ENCODE peak calls at places on chromosomes 4 and X, in seven cellular contexts. N, D, W, J, C, Z and P are unnamed samples.

GRCh38 chrX:11899091-11899490 is 141.1 kb downstream of the MSL3 start:
- DNase-seq in Z (no peak), C (no peak), J (peak), D (no peak), W (peak), N (no peak), P (no peak)

GRCh38 chr4:68655764-68656444 is 14.5 kb downstream of the UGT2B15 start:
- DNase-seq in W (no peak), C (no peak), N (no peak), Z (no peak), J (no peak), D (no peak), P (no peak)

GRCh38 chr4:159946983-159947645 is 844.2 kb downstream of the RAPGEF2 start:
- DNase-seq in J (peak), N (no peak), W (peak), D (peak), C (no peak), Z (no peak), P (peak)

GRCh38 chr4:113468165-113469022 is 293.1 kb downstream of the CAMK2D start:
- DNase-seq in C (peak), D (peak), N (peak), W (peak), Z (no peak), J (peak), P (no peak)

GRCh38 chr4:183645326-183645725 is 13.7 kb downstream of the RWDD4 start:
- DNase-seq in W (no peak), Z (no peak), N (no peak), J (no peak), D (no peak), C (no peak), P (no peak)

GRCh38 chr4:162241857-162242256 is 78.1 kb upstream of the FSTL5 start:
- DNase-seq in Z (no peak), N (no peak), D (no peak), W (no peak), C (no peak), J (no peak), P (no peak)

GRCh38 chr4:25085621-25086020 is 54.9 kb upstream of the LGI2 start:
- DNase-seq in N (no peak), C (no peak), Z (peak), D (no peak), W (no peak), J (no peak), P (no peak)

GRCh38 chr4:99300934-99301333 is 10.1 kb upstream of the ADH1A start:
- DNase-seq in C (peak), W (peak), D (peak), J (peak), Z (no peak), N (peak), P (no peak)

GRCh38 chr4:33262809-33263208 is 2542.6 kb downstream of the PCDH7 start:
- DNase-seq in Z (no peak), D (no peak), C (no peak), J (peak), W (peak), N (peak), P (no peak)

GRCh38 chr4:56870927-56871326 is 36.8 kb upstream of the REST start:
- DNase-seq in Z (no peak), C (no peak), J (peak), N (peak), D (peak), W (no peak), P (no peak)

GRCh38 chr4:180923476-180923875 is 1319.7 kb upstream of the TENM3 start:
- DNase-seq in C (no peak), N (peak), W (peak), Z (no peak), D (peak), J (peak), P (no peak)

GRCh38 chr4:144906181-144906895 is 191.7 kb downstream of the ANAPC10 start:
- DNase-seq in D (peak), N (no peak), J (peak), Z (no peak), C (no peak), W (peak), P (no peak)

GRCh38 chr4:102825261-102826071 is 1.9 kb downstream of the UBE2D3 start:
- DNase-seq in W (peak), C (no peak), Z (no peak), N (peak), J (peak), D (peak), P (no peak)

GRCh38 chr4:101862595-101862994 is 72.1 kb downstream of the BANK1 start:
- DNase-seq in C (no peak), D (no peak), N (no peak), Z (no peak), J (no peak), W (no peak), P (no peak)

GRCh38 chr4:53906786-53907185 is 157.6 kb downstream of the CHIC2 start:
- DNase-seq in J (no peak), Z (no peak), W (no peak), N (no peak), C (no peak), D (peak), P (no peak)

GRCh38 chr4:26056406-26056805 is 142.4 kb downstream of the SMIM20 start:
- DNase-seq in Z (no peak), N (no peak), C (no peak), W (no peak), D (no peak), J (no peak), P (no peak)

GRCh38 chr4:84503495-84504437 is 4.7 kb upstream of the NKX6-1 start:
- DNase-seq in N (peak), Z (no peak), W (peak), J (peak), D (peak), C (no peak), P (no peak)

GRCh38 chr4:89860971-89861370 is 24.0 kb upstream of the SNCA start:
- DNase-seq in D (no peak), Z (no peak), W (no peak), J (no peak), N (no peak), C (no peak), P (no peak)

GRCh38 chrX:119325456-119325855 is 73.7 kb upstream of the SLC25A43 start:
- DNase-seq in Z (no peak), W (no peak), C (no peak), D (no peak), J (peak), N (no peak), P (no peak)

DNA sequence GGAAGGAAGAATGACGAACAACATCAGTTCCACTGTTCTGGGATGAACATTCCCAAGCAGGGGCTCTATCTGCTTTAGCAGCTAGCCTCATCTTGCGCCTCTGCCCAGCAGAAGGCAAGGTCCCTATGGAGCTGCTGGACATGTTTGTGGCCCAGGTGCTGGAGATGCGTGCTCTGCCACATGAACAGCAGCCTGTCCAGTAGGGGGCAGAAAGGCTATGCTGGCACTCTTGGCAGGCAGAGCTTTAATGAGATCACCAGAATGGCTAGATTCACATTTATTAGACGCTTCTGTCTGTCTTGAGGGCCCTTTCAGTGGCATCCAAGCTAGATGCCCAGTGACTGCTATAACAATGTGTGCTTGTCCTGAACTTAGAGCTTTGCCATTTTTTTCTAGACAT is 1826.0 kb downstream of the STIM2 start:
- DNase-seq in N (no peak), Z (no peak), C (peak), W (peak), D (peak), J (peak), P (peak)
- TF ChIP-seq CTCF in N (peak), Z (no peak), C (peak), W (peak), D (peak), J (peak), P (peak)

GRCh38 chr4:83110970-83111369 is 3.6 kb downstream of the PLAC8 start:
- DNase-seq in W (no peak), Z (no peak), J (no peak), N (no peak), D (no peak), C (no peak), P (no peak)
- TF ChIP-seq CTCF in W (no peak), Z (no peak), J (no peak), N (no peak), D (no peak), C (no peak), P (no peak)

GRCh38 chrX:30488092-30488491 is 89.5 kb downstream of the TASL start:
- DNase-seq in C (no peak), W (no peak), D (peak), Z (no peak), N (no peak), J (no peak), P (peak)
- TF ChIP-seq CTCF in C (no peak), W (no peak), D (peak), Z (no peak), N (peak), J (peak), P (no peak)

GRCh38 chrX:148871422-148872152 is 371.2 kb downstream of the AFF2 start:
- DNase-seq in W (peak), N (peak), Z (no peak), J (peak), D (peak), C (no peak), P (no peak)

GRCh38 chrX:148874621-148875020 is 374.2 kb downstream of the AFF2 start:
- DNase-seq in Z (no peak), J (peak), C (no peak), W (peak), N (peak), D (peak), P (no peak)

GRCh38 chrX:148867596-148867995 is 367.2 kb downstream of the AFF2 start:
- DNase-seq in Z (no peak), J (no peak), W (no peak), N (no peak), D (no peak), C (no peak), P (no peak)

GRCh38 chrX:148872153-148872540 is 371.7 kb downstream of the AFF2 start:
- DNase-seq in W (no peak), Z (no peak), C (no peak), N (no peak), J (peak), D (no peak), P (no peak)

GRCh38 chrX:148872881-148873280 is 372.5 kb downstream of the AFF2 start:
- DNase-seq in J (no peak), D (no peak), N (no peak), Z (no peak), C (no peak), W (no peak), P (no peak)
- TF ChIP-seq CTCF in J (no peak), D (no peak), N (no peak), Z (no peak), C (no peak), W (no peak), P (no peak)

GRCh38 chr4:2008921-2009650 is at the start of gene NELFA:
- DNase-seq in N (peak), C (peak), D (peak), Z (peak), J (peak), W (peak), P (peak)

GRCh38 chr4:2008671-2008920 is 178 bp downstream of the NELFA start:
- DNase-seq in J (no peak), D (no peak), W (no peak), C (no peak), Z (no peak), N (no peak), P (no peak)

GRCh38 chr4:2007804-2008670 is 737 bp downstream of the NELFA start:
- DNase-seq in C (no peak), N (no peak), Z (no peak), J (peak), W (no peak), D (peak), P (no peak)

GRCh38 chr4:2006956-2007653 is 1.7 kb downstream of the NELFA start:
- DNase-seq in W (no peak), Z (no peak), C (no peak), D (no peak), J (no peak), N (no peak), P (no peak)

DNA sequence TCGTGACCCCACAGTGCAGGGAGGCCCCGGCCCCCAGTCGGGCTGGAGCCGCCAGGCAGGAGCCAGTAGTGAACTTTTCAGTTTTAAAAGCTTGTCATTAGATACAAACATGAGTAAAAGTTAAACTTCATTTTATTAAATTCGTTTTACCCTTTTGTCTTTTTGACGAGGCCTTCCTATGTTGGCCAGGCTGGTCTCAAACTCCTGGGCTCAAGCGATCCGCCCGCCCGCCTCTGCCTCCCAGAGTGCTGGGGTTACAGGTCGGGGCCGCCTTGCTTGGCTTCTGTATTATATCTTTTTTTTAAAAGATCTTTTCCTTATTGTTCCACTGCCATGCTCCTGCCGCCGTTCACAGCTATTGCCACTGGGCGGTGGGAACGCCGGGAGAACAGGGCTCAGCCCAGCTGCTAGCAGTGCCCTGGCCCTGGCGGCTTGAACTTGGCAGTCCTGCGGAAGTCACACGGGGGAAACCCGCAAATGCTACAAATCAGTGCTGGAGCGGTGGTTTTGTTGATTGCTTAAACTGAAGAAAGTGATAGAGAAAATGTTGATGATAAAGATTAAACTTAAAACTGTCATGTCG is 968 bp upstream of the NELFA start:
- DNase-seq in D (peak), N (no peak), Z (peak), W (peak), C (peak), J (peak), P (peak)
- TF ChIP-seq CTCF in D (peak), N (peak), Z (no peak), W (peak), C (no peak), J (peak), P (no peak)

GRCh38 chr4:8855781-8856245 is 15.8 kb downstream of the HMX1 start:
- DNase-seq in D (no peak), C (no peak), J (no peak), W (no peak), Z (no peak), N (no peak), P (no peak)
- TF ChIP-seq CTCF in D (no peak), C (no peak), J (no peak), W (no peak), Z (no peak), N (no peak), P (no peak)